ENCODE peak calls at places on chromosomes 4 and X, in nine cellular contexts. H, Z, Y, N, G, Q, A, L and F are unnamed samples.

GRCh38 chr4:2412534-2412884 is 5.9 kb downstream of the ZFYVE28 start:
- DNase-seq in H (no peak), Z (no peak), Y (no peak), N (peak), G (no peak), Q (no peak), A (peak), L (no peak), F (no peak)

GRCh38 chr4:126223784-126224407 is 909.1 kb downstream of the FAT4 start:
- DNase-seq in H (no peak), Z (peak), Y (peak), N (no peak), G (no peak), Q (no peak), A (no peak), L (peak), F (no peak)

GRCh38 chrX:16155586-16155985 is 11.7 kb upstream of the MAGEB17 start:
- DNase-seq in H (no peak), Z (no peak), Y (no peak), N (no peak), G (peak), Q (no peak), A (no peak), L (no peak), F (no peak)

GRCh38 chr4:53346920-53347852 is 18.7 kb downstream of the SCFD2 start:
- DNase-seq in H (no peak), Z (peak), Y (peak), N (no peak), G (no peak), Q (peak), A (no peak), L (peak), F (peak)

GRCh38 chr4:81509822-81510221 is 38.1 kb upstream of the RASGEF1B start:
- DNase-seq in H (no peak), Z (no peak), Y (no peak), N (no peak), G (no peak), Q (no peak), A (no peak), L (no peak), F (no peak)

GRCh38 chrX:100615015-100615414 is 21.6 kb downstream of the TSPAN6 start:
- DNase-seq in H (no peak), Z (peak), Y (peak), N (no peak), G (no peak), Q (peak), A (no peak), L (peak), F (no peak)

GRCh38 chr4:41611881-41612871 is 74.2 kb downstream of the LIMCH1 start:
- DNase-seq in H (peak), Z (peak), Y (peak), N (no peak), G (no peak), Q (no peak), A (no peak), L (peak), F (no peak)

GRCh38 chr4:16791460-16791859 is 107.0 kb downstream of the LDB2 start:
- DNase-seq in H (no peak), Z (no peak), Y (no peak), N (no peak), G (no peak), Q (no peak), A (no peak), L (no peak), F (no peak)

GRCh38 chr4:6718932-6719610 is 3.1 kb downstream of the BLOC1S4 start:
- DNase-seq in H (no peak), Z (no peak), Y (no peak), N (no peak), G (no peak), Q (no peak), A (no peak), L (no peak), F (no peak)

GRCh38 chr4:183142566-183143545 is 43.8 kb downstream of the WWC2 start:
- DNase-seq in H (no peak), Z (peak), Y (peak), N (no peak), G (no peak), Q (peak), A (no peak), L (peak), F (no peak)

GRCh38 chr4:121582296-121582695 is 114.5 kb downstream of the ANXA5 start:
- DNase-seq in H (no peak), Z (no peak), Y (no peak), N (no peak), G (no peak), Q (no peak), A (no peak), L (no peak), F (no peak)

GRCh38 chrX:68703369-68703768 is 55.9 kb downstream of the STARD8 start:
- DNase-seq in H (no peak), Z (no peak), Y (no peak), N (no peak), G (no peak), Q (no peak), A (no peak), L (no peak), F (no peak)

GRCh38 chrX:3184176-3184930 is 143.1 kb downstream of the ARSF start:
- DNase-seq in H (no peak), Z (peak), Y (peak), N (no peak), G (no peak), Q (peak), A (no peak), L (peak), F (no peak)

GRCh38 chr4:98283219-98284199 is 22.3 kb downstream of the RAP1GDS1 start:
- DNase-seq in H (no peak), Z (peak), Y (peak), N (no peak), G (no peak), Q (no peak), A (no peak), L (peak), F (no peak)

GRCh38 chrX:115344885-115345653 is 55.6 kb downstream of the LUZP4 start:
- DNase-seq in H (peak), Z (peak), Y (peak), N (no peak), G (peak), Q (peak), A (no peak), L (peak), F (peak)

GRCh38 chr4:87092389-87093141 is 127.9 kb downstream of the KLHL8 start:
- DNase-seq in H (peak), Z (peak), Y (peak), N (no peak), G (no peak), Q (peak), A (no peak), L (peak), F (peak)

GRCh38 chr4:54384563-54384962 is 155.5 kb downstream of the PDGFRA start:
- DNase-seq in H (peak), Z (peak), Y (peak), N (no peak), G (peak), Q (peak), A (no peak), L (peak), F (no peak)

GRCh38 chrX:114905251-114905650 is 112.2 kb downstream of the IL13RA2 start:
- DNase-seq in H (no peak), Z (no peak), Y (no peak), N (no peak), G (no peak), Q (no peak), A (no peak), L (no peak), F (no peak)